ENCODE peak calls at places on chromosomes 3 and 15, in five cellular contexts. Z is GM18507, K is RPMI7951, O is foreskin keratinocyte, N is fibroblast of mammary gland. J is an unnamed sample.

GRCh38 chr3:53219897-53220483 is 35.8 kb downstream of the TKT start:
- DNase-seq in Z (peak; percentile 70), N (peak; percentile 73), K (peak; percentile 80), O (peak; percentile 62), J (peak; percentile 91)

GRCh38 chr15:27358751-27359434 is 387.9 kb downstream of the GABRG3 start:
- DNase-seq in Z (no peak), O (no peak), N (no peak), K (no peak), J (peak; percentile 49)

GRCh38 chr15:57747206-57747605 is 40.7 kb downstream of the POLR2M start:
- DNase-seq in K (no peak), N (peak; percentile 27), O (no peak), Z (no peak), J (no peak)

GRCh38 chr3:192957441-192957951 is 39.8 kb upstream of the MB21D2 start:
- DNase-seq in O (peak; percentile 91), K (peak; percentile 84), Z (no peak), N (peak; percentile 97), J (peak; percentile 45)

GRCh38 chr3:179842061-179842460 is 189.2 kb downstream of the USP13 start:
- DNase-seq in O (peak; percentile 50), Z (no peak), N (no peak), K (no peak), J (no peak)

GRCh38 chr3:168341965-168342719 is 246.4 kb upstream of the GOLIM4 start:
- DNase-seq in N (no peak), K (no peak), Z (no peak), O (no peak), J (no peak)

GRCh38 chr3:146326875-146327543 is 76.1 kb upstream of the PLSCR4 start:
- DNase-seq in K (peak; percentile 63), Z (no peak), N (peak; percentile 83), O (peak; percentile 43), J (peak; percentile 81)

GRCh38 chr3:79947469-79947868 is 179.7 kb upstream of the ROBO1 start:
- DNase-seq in O (peak; percentile 78), N (no peak), Z (no peak), K (no peak), J (no peak)

GRCh38 chr3:48437812-48438211 is 2.1 kb downstream of the CCDC51 start:
- DNase-seq in Z (no peak), K (no peak), N (no peak), O (no peak), J (no peak)

GRCh38 chr3:116614795-116615362 is 94.7 kb upstream of the TUSC7 start:
- DNase-seq in O (peak; percentile 15), Z (no peak), N (peak; percentile 3), K (no peak), J (peak; percentile 60)

GRCh38 chr15:42059661-42060476 is 34.5 kb downstream of the PLA2G4D start:
- DNase-seq in K (peak; percentile 43), N (peak; percentile 46), O (no peak), Z (peak; percentile 46), J (peak; percentile 62)

GRCh38 chr3:138118863-138119766 is 3.7 kb upstream of the DZIP1L start:
- DNase-seq in O (peak; percentile 61), N (peak; percentile 75), K (peak; percentile 72), Z (peak; percentile 33), J (peak; percentile 87)

GRCh38 chr3:197484204-197484901 is 71.4 kb downstream of the BDH1 start:
- DNase-seq in Z (no peak), O (no peak), N (no peak), K (no peak), J (no peak)

J was measured in SK-MEL-5.